ENCODE peak calls at places on chromosomes 7 and 10, in six cellular contexts. Q is ascending aorta, W is pancreas, M is right cardiac atrium, J is K562, F is GM23248. S is an unnamed sample.
A peak's percentile ranks its signal among the peaks of the same experiment; 100 is the strongest.

GRCh38 chr10:33139191-33139646 is 181.2 kb upstream of the ITGB1 start:
- DNase-seq in Q (no peak), W (no peak), M (no peak), J (no peak), F (no peak), S (no peak)

GRCh38 chr7:158403013-158403821 is 184.4 kb downstream of the PTPRN2 start:
- DNase-seq in Q (no peak), W (no peak), M (no peak), J (no peak), F (no peak), S (no peak)

GRCh38 chr10:412109-412508 is 276.9 kb downstream of the ZMYND11 start:
- DNase-seq in Q (no peak), W (no peak), M (no peak), J (no peak), F (no peak), S (no peak)

GRCh38 chr10:60733189-60733815 is 45.0 kb upstream of the CDK1 start:
- DNase-seq in Q (peak; percentile 63), W (peak; percentile 57), M (peak; percentile 65), J (no peak), F (peak; percentile 32), S (no peak)

GRCh38 chr7:112195717-112196116 is 10.5 kb downstream of the DOCK4 start:
- DNase-seq in Q (no peak), W (no peak), M (peak; percentile 53), J (no peak), F (no peak), S (no peak)

GRCh38 chr10:108244443-108245228 is 1080.1 kb upstream of the SORCS1 start:
- DNase-seq in Q (no peak), W (no peak), M (no peak), J (no peak), F (no peak), S (no peak)

GRCh38 chr10:132987671-132988571 is 45.6 kb upstream of the CFAP46 start:
- DNase-seq in Q (no peak), W (no peak), M (no peak), J (no peak), F (peak; percentile 96), S (no peak)

GRCh38 chr10:16776896-16777295 is 40.3 kb downstream of the RSU1 start:
- DNase-seq in Q (no peak), W (no peak), M (no peak), J (no peak), F (peak; percentile 11), S (no peak)

GRCh38 chr7:150368098-150368883 is at the start of gene REPIN1:
- DNase-seq in Q (peak; percentile 96), W (peak; percentile 95), M (peak; percentile 98), J (peak; percentile 97), F (peak; percentile 85), S (peak; percentile 95)

GRCh38 chr10:131056091-131056490 is 255.4 kb downstream of the TCERG1L start:
- DNase-seq in Q (no peak), W (no peak), M (no peak), J (no peak), F (no peak), S (no peak)

GRCh38 chr7:40827217-40828085 is 692.6 kb downstream of the SUGCT start:
- DNase-seq in Q (no peak), W (no peak), M (no peak), J (no peak), F (peak; percentile 58), S (no peak)

GRCh38 chr10:129968937-129969527 is 5.0 kb upstream of the EBF3 start:
- DNase-seq in Q (no peak), W (no peak), M (peak; percentile 88), J (no peak), F (peak; percentile 77), S (no peak)

GRCh38 chr10:29691564-29692064 is 56.8 kb upstream of the SVIL start:
- DNase-seq in Q (peak; percentile 73), W (no peak), M (no peak), J (no peak), F (peak; percentile 46), S (no peak)

GRCh38 chr10:43353495-43354324 is 17.7 kb upstream of the FXYD4 start:
- DNase-seq in Q (no peak), W (no peak), M (no peak), J (no peak), F (no peak), S (no peak)
- H3K27ac ChIP-seq in Q (no peak overlapping the region), W (no peak overlapping the region), M (no peak overlapping the region), J (no peak overlapping the region), F (no peak overlapping the region), S (no peak overlapping the region)

DNA sequence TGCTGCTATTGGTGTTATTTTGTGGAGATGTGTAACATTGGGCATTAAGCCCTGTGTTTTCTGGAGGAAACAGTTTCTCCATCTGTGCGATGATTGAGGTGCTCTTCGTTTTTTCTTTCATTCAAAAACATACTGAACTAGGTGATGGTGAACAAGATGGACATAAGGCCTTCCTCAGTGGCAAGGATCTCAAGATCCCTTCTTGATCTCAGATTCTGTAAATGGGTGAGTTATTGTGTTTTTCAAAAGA is 759 bp upstream of the ELAPOR2 start:
- DNase-seq in Q (no peak), W (no peak), M (no peak), J (no peak), F (no peak), S (no peak)
- H3K27ac ChIP-seq in Q (no peak overlapping the region), W (no peak overlapping the region), M (no peak overlapping the region), J (peak overlapping the region; percentile 79), F (no peak overlapping the region), S (peak overlapping the region; percentile 59)

GRCh38 chr10:121092341-121093099 is 241.4 kb downstream of the WDR11 start:
- DNase-seq in Q (no peak), W (no peak), M (no peak), J (no peak), F (no peak), S (no peak)
- H3K27ac ChIP-seq in Q (no peak overlapping the region), W (peak overlapping the region; percentile 10), M (no peak overlapping the region), J (no peak overlapping the region), F (no peak overlapping the region), S (no peak overlapping the region)

DNA sequence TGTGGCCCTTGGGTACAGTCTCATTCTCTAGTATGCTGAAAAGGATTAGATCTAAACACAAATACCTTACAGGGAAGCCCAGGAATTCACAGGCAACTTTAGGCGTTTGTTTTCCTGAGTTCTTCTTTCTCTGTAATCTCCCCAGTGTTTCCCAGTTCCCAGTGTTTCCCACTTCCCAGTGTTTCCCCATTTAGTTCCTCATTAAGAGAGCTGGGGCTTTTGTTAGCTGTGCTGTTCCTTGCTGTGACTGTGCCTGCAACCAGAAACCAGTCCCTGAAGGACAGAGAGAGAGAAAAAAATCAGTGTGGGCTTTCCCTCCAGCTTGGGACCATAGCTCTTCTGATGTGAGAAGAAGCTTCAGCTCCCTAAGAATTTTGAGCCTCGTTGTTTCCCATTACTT is 802.9 kb upstream of the COBL start:
- DNase-seq in Q (no peak), W (no peak), M (no peak), J (no peak), F (no peak), S (no peak)
- H3K27ac ChIP-seq in Q (no peak overlapping the region), W (no peak overlapping the region), M (no peak overlapping the region), J (no peak overlapping the region), F (no peak overlapping the region), S (no peak overlapping the region)

GRCh38 chr10:88849224-88849623 is 2.4 kb downstream of the ANKRD22 start:
- DNase-seq in Q (no peak), W (no peak), M (no peak), J (no peak), F (peak; percentile 71), S (no peak)

GRCh38 chr10:88850712-88851111 is 932 bp downstream of the ANKRD22 start:
- DNase-seq in Q (no peak), W (no peak), M (no peak), J (no peak), F (no peak), S (no peak)

GRCh38 chr10:88852327-88852726 is 683 bp upstream of the ANKRD22 start:
- DNase-seq in Q (no peak), W (peak; percentile 35), M (no peak), J (no peak), F (no peak), S (no peak)

GRCh38 chr10:88853155-88853554 is 1.5 kb upstream of the ANKRD22 start:
- DNase-seq in Q (no peak), W (no peak), M (no peak), J (no peak), F (no peak), S (no peak)

DNA sequence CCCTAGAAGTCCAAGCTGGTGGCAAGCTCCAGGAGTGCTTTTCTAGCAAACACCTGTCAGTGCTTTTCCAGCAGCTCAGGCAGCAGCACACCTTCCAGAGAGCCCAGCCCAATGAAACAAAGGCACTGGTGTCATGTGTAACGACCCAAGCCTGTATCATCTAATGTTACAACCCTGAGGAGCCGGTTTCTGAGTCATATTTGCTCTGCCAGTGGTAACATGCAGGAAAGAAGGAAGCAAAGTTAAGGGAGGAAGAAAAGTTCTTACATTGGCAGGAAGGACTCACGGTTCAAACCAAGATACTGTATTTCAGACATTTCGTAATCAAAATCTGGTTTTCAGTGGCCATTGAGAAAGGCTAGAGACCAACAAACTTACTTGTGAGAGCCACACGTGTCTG is at the start of gene ANKRD22:
- DNase-seq in Q (no peak), W (peak; percentile 79), M (no peak), J (no peak), F (peak; percentile 53), S (no peak)
- H3K27ac ChIP-seq in Q (no peak within 1 kb of the TSS), W (peak within 1 kb of the TSS; percentile 78), M (no peak within 1 kb of the TSS), J (no peak within 1 kb of the TSS), F (no peak within 1 kb of the TSS), S (no peak within 1 kb of the TSS)

DNA sequence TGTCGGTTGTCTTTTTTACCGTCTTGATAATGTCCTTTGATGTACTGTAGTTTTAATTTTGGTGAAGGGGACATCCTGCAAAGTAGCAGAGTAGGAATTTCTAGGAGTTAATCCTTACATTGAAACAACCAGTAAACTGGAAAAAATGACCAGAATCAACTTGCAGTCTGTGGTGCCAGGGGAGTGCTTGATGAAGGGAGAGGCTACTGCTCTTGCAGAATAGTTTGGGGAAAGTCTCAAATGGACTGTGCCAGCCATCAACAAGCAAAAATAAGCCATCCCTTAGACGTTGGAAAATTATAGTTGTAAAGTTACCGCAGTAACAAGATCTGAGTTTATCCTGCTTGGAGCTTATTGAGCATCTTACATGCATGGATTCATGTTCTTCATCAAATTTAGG is 32.4 kb downstream of the TRIM24 start:
- DNase-seq in Q (no peak), W (no peak), M (no peak), J (no peak), F (no peak), S (no peak)
- H3K27ac ChIP-seq in Q (no peak overlapping the region), W (no peak overlapping the region), M (no peak overlapping the region), J (no peak overlapping the region), F (no peak overlapping the region), S (no peak overlapping the region)

GRCh38 chr7:27163776-27164380 is 1.5 kb downstream of the HOXA9 start:
- DNase-seq in Q (no peak), W (no peak), M (no peak), J (no peak), F (peak; percentile 42), S (peak; percentile 9)
- H3K27ac ChIP-seq in Q (no peak overlapping the region), W (no peak overlapping the region), M (no peak overlapping the region), J (no peak overlapping the region), F (peak overlapping the region; percentile 99), S (no peak overlapping the region)

GRCh38 chr7:132080967-132081668 is 495.2 kb downstream of the PLXNA4 start:
- DNase-seq in Q (no peak), W (no peak), M (no peak), J (no peak), F (peak; percentile 80), S (no peak)

GRCh38 chr7:132078891-132079735 is 497.2 kb downstream of the PLXNA4 start:
- DNase-seq in Q (no peak), W (no peak), M (no peak), J (no peak), F (no peak), S (no peak)

GRCh38 chr7:132077986-132078385 is 498.3 kb downstream of the PLXNA4 start:
- DNase-seq in Q (peak; percentile 9), W (no peak), M (no peak), J (no peak), F (no peak), S (no peak)

GRCh38 chr7:132081686-132082085 is 494.6 kb downstream of the PLXNA4 start:
- DNase-seq in Q (no peak), W (no peak), M (no peak), J (no peak), F (no peak), S (no peak)

GRCh38 chr7:132080467-132080866 is 495.8 kb downstream of the PLXNA4 start:
- DNase-seq in Q (no peak), W (no peak), M (no peak), J (no peak), F (no peak), S (no peak)
- H3K27ac ChIP-seq in Q (peak overlapping the region; percentile 29), W (no peak overlapping the region), M (no peak overlapping the region), J (no peak overlapping the region), F (no peak overlapping the region), S (peak overlapping the region; percentile 38)